ENCODE peak calls at places on chromosomes 2 and 18, in five cellular contexts. J, Z, O, F and I are unnamed samples.

GRCh38 chr18:3457261-3457724 is 7.3 kb downstream of the TGIF1 start:
- DNase-seq in O (no peak), Z (no peak), F (no peak), J (no peak), I (no peak)

GRCh38 chr2:177164131-177164530 is 48.5 kb upstream of the HNRNPA3 start:
- DNase-seq in O (no peak), F (no peak), J (no peak), Z (no peak), I (no peak)

GRCh38 chr2:9187620-9188214 is 18.9 kb upstream of the ASAP2 start:
- DNase-seq in Z (no peak), J (no peak), O (no peak), F (no peak), I (peak; percentile 14)

GRCh38 chr2:229486673-229487072 is 215.6 kb upstream of the PID1 start:
- DNase-seq in O (no peak), F (no peak), J (no peak), Z (no peak), I (no peak)

GRCh38 chr2:173750831-173751230 is 214.3 kb downstream of the SP3 start:
- DNase-seq in O (no peak), Z (no peak), J (no peak), F (no peak), I (no peak)

GRCh38 chr2:187500585-187501359 is 52.7 kb upstream of the CALCRL start:
- DNase-seq in Z (peak; percentile 27), O (no peak), F (no peak), J (peak; percentile 40), I (no peak)

GRCh38 chr2:224869601-224870000 is 153.4 kb upstream of the CCDC195 start:
- DNase-seq in O (no peak), J (peak; percentile 70), F (no peak), Z (no peak), I (no peak)

GRCh38 chr2:138123741-138124140 is 159.5 kb downstream of the HNMT start:
- DNase-seq in F (no peak), Z (no peak), O (no peak), J (no peak), I (no peak)

GRCh38 chr2:218819103-218819502 is 12.5 kb downstream of the PRKAG3 start:
- DNase-seq in Z (no peak), O (no peak), J (no peak), F (no peak), I (no peak)

GRCh38 chr18:10839401-10839800 is 310.0 kb downstream of the PIEZO2 start:
- DNase-seq in O (no peak), F (no peak), J (no peak), Z (no peak), I (no peak)

GRCh38 chr2:207133493-207133861 is 32.3 kb downstream of the KLF7 start:
- DNase-seq in Z (no peak), F (no peak), J (no peak), O (no peak), I (no peak)

GRCh38 chr2:2848621-2849443 is 517.8 kb upstream of the MYT1L start:
- DNase-seq in Z (peak; percentile 83), O (peak; percentile 37), J (no peak), F (no peak), I (no peak)

GRCh38 chr2:238868067-238868524 is 20.2 kb downstream of the TWIST2 start:
- DNase-seq in Z (no peak), O (no peak), F (peak; percentile 49), J (no peak), I (no peak)

GRCh38 chr2:98771771-98772521 is 41.0 kb upstream of the MGAT4A start:
- DNase-seq in F (no peak), O (no peak), Z (no peak), J (no peak), I (no peak)

GRCh38 chr18:30444544-30444943 is 598.0 kb downstream of the DSC3 start:
- DNase-seq in F (no peak), O (no peak), Z (no peak), J (no peak), I (no peak)

GRCh38 chr18:45361148-45361851 is 254.0 kb upstream of the SLC14A2 start:
- DNase-seq in O (no peak), J (no peak), Z (peak; percentile 13), F (no peak), I (no peak)

GRCh38 chr2:128451084-128451483 is 132.4 kb upstream of the HS6ST1 start:
- DNase-seq in Z (no peak), J (no peak), O (no peak), F (peak; percentile 68), I (peak; percentile 52)

GRCh38 chr2:73987109-73987947 is 2.6 kb downstream of the TET3 start:
- DNase-seq in J (peak; percentile 71), O (no peak), F (no peak), Z (no peak), I (no peak)

GRCh38 chr2:238290079-238290478 is 1.7 kb upstream of the PER2 start:
- DNase-seq in Z (no peak), J (peak; percentile 100), F (no peak), O (peak; percentile 41), I (no peak)

GRCh38 chr2:212858496-212858895 is 292.9 kb downstream of the IKZF2 start:
- DNase-seq in Z (no peak), J (no peak), O (no peak), F (no peak), I (no peak)

GRCh38 chr2:26846334-26846863 is 1.5 kb upstream of the DPYSL5 start:
- DNase-seq in F (no peak), Z (peak; percentile 84), J (peak; percentile 76), O (peak; percentile 80), I (no peak)

GRCh38 chr18:13791181-13791580 is 32.8 kb upstream of the MC5R start:
- DNase-seq in O (no peak), Z (no peak), J (peak; percentile 90), F (no peak), I (no peak)

GRCh38 chr2:43313642-43314017 is 87.2 kb upstream of the ZFP36L2 start:
- DNase-seq in J (no peak), F (no peak), Z (no peak), O (no peak), I (no peak)

GRCh38 chr2:64234785-64235184 is 90.6 kb upstream of the PELI1 start:
- DNase-seq in F (no peak), O (no peak), J (no peak), Z (no peak), I (no peak)

GRCh38 chr2:219430633-219431615 is 3.7 kb upstream of the SPEG start:
- DNase-seq in O (no peak), J (peak; percentile 53), Z (peak; percentile 66), F (no peak), I (peak; percentile 89)

GRCh38 chr2:181944914-181945291 is 40.8 kb upstream of the PPP1R1C start:
- DNase-seq in Z (no peak), J (no peak), O (no peak), F (no peak), I (no peak)

GRCh38 chr2:198129609-198130008 is 325.2 kb downstream of the PLCL1 start:
- DNase-seq in J (no peak), F (no peak), Z (no peak), O (no peak), I (no peak)

GRCh38 chr2:232331071-232331470 is 47.5 kb upstream of the ALPP start:
- DNase-seq in Z (no peak), F (no peak), J (no peak), O (no peak), I (no peak)

GRCh38 chr2:63555299-63555698 is 33.0 kb downstream of the WDPCP start:
- DNase-seq in F (no peak), O (no peak), J (no peak), Z (no peak), I (no peak)

GRCh38 chr2:222000326-222000725 is 298.5 kb downstream of the PAX3 start:
- DNase-seq in F (no peak), Z (no peak), J (peak; percentile 59), O (no peak), I (no peak)

GRCh38 chr2:130975729-130976128 is 117.5 kb downstream of the FAM168B start:
- DNase-seq in J (no peak), O (no peak), F (no peak), Z (no peak), I (no peak)

GRCh38 chr2:30145826-30146336 is 926 bp upstream of the YPEL5 start:
- DNase-seq in J (no peak), O (no peak), Z (no peak), F (no peak), I (no peak)

GRCh38 chr2:223050188-223050587 is 1.8 kb upstream of the KCNE4 start:
- DNase-seq in O (no peak), J (no peak), Z (no peak), F (no peak), I (no peak)

GRCh38 chr2:236545814-236546480 is 23.7 kb upstream of the ACKR3 start:
- DNase-seq in O (no peak), F (no peak), J (no peak), Z (no peak), I (no peak)

GRCh38 chr2:102886216-102886893 is 124.5 kb downstream of the TMEM182 start:
- DNase-seq in J (no peak), F (no peak), O (no peak), Z (no peak), I (no peak)

GRCh38 chr18:23204589-23205235 is 69.4 kb downstream of the CABLES1 start:
- DNase-seq in O (no peak), F (no peak), Z (no peak), J (peak; percentile 24), I (no peak)

GRCh38 chr2:232393556-232393955 is 13.1 kb upstream of the ALPG start:
- DNase-seq in Z (no peak), O (no peak), J (no peak), F (no peak), I (no peak)

GRCh38 chr2:138373993-138374408 is 127.6 kb upstream of the SPOPL start:
- DNase-seq in J (peak; percentile 60), O (peak; percentile 13), Z (peak; percentile 45), F (no peak), I (no peak)

GRCh38 chr2:20619624-20620024 is 31.3 kb downstream of the HS1BP3 start:
- DNase-seq in J (no peak), O (no peak), Z (no peak), F (peak; percentile 75), I (peak; percentile 83)

GRCh38 chr2:226888378-226888915 is 52.6 kb downstream of the RHBDD1 start:
- DNase-seq in O (no peak), Z (no peak), F (no peak), J (peak; percentile 48), I (no peak)